ENCODE peak calls at places on chromosomes 1 and 21, in five cellular contexts. D, M, N, X and Z are unnamed samples.

GRCh38 chr21:42698730-42699129 is 45.3 kb downstream of the PDE9A start:
- DNase-seq in D (no peak), M (no peak), N (no peak), X (no peak), Z (no peak)

GRCh38 chr1:191588905-191589304 is 569.4 kb upstream of the RGS18 start:
- DNase-seq in D (no peak), M (no peak), N (no peak), X (no peak), Z (no peak)

GRCh38 chr1:9877962-9878361 is 32.1 kb downstream of the CTNNBIP1 start:
- DNase-seq in D (peak; percentile 95), M (peak; percentile 64), N (no peak), X (no peak), Z (no peak)

GRCh38 chr21:44869860-44870747 is 3.4 kb downstream of the PTTG1IP start:
- DNase-seq in D (peak; percentile 77), M (no peak), N (no peak), X (peak; percentile 79), Z (no peak)

GRCh38 chr1:25807480-25808390 is 7.7 kb downstream of the SELENON start:
- DNase-seq in D (no peak), M (no peak), N (no peak), X (no peak), Z (no peak)

GRCh38 chr1:93874025-93874651 is 4.9 kb downstream of the DNTTIP2 start:
- DNase-seq in D (peak; percentile 56), M (no peak), N (no peak), X (peak; percentile 3), Z (no peak)

GRCh38 chr1:54581621-54582035 is 33.6 kb downstream of the ACOT11 start:
- DNase-seq in D (peak; percentile 94), M (peak; percentile 85), N (no peak), X (peak; percentile 45), Z (no peak)

GRCh38 chr1:176847052-176847451 is 317.5 kb downstream of the ASTN1 start:
- DNase-seq in D (peak; percentile 24), M (no peak), N (no peak), X (no peak), Z (no peak)

GRCh38 chr21:45164124-45164511 is 89.7 kb downstream of the ADARB1 start:
- DNase-seq in D (no peak), M (no peak), N (no peak), X (no peak), Z (no peak)

GRCh38 chr1:160646711-160647328 is at the start of gene SLAMF1:
- DNase-seq in D (no peak), M (no peak), N (no peak), X (no peak), Z (no peak)

GRCh38 chr1:203038891-203039608 is 12.8 kb downstream of the PPFIA4 start:
- DNase-seq in D (peak; percentile 73), M (peak; percentile 71), N (peak; percentile 56), X (no peak), Z (no peak)

DNA sequence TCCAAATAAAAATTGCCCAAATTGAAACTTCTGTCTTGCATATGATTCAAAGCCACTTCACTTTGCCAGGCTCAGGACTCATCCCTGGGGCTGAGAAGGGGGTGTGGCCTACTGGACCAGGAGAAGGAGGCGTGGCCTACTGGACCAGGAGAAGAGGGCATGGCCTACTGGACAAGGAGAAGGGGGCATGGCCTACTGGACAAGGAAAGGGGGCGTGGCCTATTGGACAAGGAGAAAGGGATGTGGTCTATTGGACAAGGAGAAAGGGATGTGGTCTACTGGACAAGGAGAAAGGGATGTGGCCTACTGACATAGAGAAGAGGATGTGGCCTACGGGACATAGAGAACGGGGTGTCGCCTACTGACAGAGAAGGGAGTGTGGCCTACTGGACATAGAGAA is 405.3 kb downstream of the RRAGC start:
- DNase-seq in D (no peak), M (no peak), N (no peak), X (no peak), Z (no peak)
- TF ChIP-seq CTCF in D (no peak), M (no peak), N (no peak), X (no peak), Z (no peak)

GRCh38 chr1:247145279-247145678 is 26.5 kb downstream of the ZNF124 start:
- DNase-seq in D (no peak), M (no peak), N (no peak), X (no peak), Z (no peak)

GRCh38 chr1:247146671-247147070 is 25.1 kb downstream of the ZNF124 start:
- DNase-seq in D (no peak), M (no peak), N (no peak), X (no peak), Z (no peak)

GRCh38 chr1:247147781-247148180 is 24.0 kb downstream of the ZNF124 start:
- DNase-seq in D (no peak), M (no peak), N (no peak), X (no peak), Z (no peak)
- TF ChIP-seq CTCF in D (no peak), M (no peak), N (no peak), X (no peak), Z (no peak)

GRCh38 chr1:112614460-112615065 is 4.4 kb downstream of the ST7L start:
- DNase-seq in D (peak; percentile 64), M (no peak), N (no peak), X (no peak), Z (no peak)
- TF ChIP-seq CTCF in D (peak; percentile 74), M (peak; percentile 66), N (peak; percentile 45), X (peak; percentile 69), Z (peak; percentile 69)

DNA sequence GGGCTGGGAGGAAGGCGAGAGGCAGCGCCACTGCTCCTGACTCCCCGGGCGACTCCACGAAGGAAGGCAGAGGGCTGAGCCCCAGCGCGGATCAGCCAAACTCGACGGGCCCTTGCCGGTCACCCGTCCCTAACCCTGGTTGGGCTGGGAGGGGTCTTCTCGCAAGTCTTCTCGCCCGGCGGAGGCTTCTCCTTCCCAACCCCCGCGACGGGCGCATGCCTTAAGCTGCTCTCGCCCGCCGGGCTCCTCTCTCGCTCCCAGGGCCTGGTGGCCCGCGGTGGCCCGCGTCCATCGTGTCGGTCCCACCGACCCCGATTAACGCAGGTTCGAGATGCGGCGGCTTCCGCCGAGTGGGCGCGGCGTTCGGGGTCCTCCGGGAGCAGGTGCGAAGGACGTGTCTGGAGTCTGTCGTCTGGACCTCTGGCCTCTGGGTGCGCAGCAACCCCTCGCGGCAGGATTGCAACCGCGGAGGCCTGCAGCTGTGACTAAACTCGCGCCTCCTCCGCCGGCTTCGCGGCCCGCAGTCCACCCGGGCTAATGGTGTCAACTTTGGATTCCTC is 29.0 kb upstream of the PPM1J start:
- DNase-seq in D (peak; percentile 67), M (no peak), N (no peak), X (no peak), Z (no peak)
- TF ChIP-seq CTCF in D (peak; percentile 55), M (no peak), N (peak; percentile 52), X (peak; percentile 72), Z (peak; percentile 37)

GRCh38 chr1:195606483-195606882 is 1001.8 kb downstream of the KCNT2 start:
- DNase-seq in D (no peak), M (no peak), N (no peak), X (no peak), Z (no peak)

GRCh38 chr1:195604287-195604686 is 1004.0 kb downstream of the KCNT2 start:
- DNase-seq in D (peak; percentile 75), M (no peak), N (no peak), X (peak; percentile 20), Z (no peak)

GRCh38 chr1:195608883-195609282 is 999.4 kb downstream of the KCNT2 start:
- DNase-seq in D (no peak), M (no peak), N (no peak), X (no peak), Z (no peak)
- TF ChIP-seq CTCF in D (peak; percentile 46), M (no peak), N (peak; percentile 29), X (peak; percentile 32), Z (peak; percentile 27)

DNA sequence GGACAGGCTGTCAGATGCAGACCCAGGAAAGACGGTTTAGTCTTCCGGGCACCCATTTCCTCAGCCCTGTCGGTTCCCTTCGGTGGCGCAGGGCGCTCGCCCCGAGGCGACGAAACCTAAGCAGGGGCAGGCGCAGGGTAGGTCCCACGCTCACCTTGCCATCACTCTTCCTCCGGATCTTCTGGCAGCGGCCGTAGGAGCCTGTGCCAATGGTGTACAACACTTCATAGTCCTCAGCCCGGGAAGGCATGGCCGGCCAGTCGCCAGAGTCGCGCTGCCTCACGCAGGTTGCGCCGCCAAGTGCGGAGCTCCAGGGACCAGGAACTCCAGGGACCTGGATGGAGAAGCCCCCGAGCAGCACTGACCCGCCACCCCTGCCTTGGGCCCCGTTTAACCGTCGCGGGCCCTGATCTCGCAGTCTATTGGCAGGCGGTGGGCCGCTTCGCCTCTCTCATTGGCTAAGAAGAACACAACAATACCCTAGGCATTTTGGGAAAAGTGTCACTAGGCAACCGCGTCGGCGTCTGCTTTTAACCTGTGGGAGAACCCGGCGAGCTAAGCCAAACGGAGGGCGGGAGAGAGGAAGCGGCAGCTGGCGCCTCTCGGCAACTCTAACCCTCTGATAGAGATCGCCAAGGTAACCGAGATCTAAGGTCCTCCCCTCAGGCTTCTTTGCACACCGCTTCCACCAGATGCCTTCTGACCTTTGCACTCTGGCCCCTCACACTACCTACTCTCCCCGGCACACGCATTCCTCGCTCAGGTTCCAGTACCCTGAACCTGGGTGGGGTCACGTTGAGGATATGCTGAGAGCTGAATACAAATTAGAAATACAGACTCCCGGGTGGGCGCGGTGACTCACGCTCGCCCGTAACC is at the start of gene NEK2:
- DNase-seq in D (peak; percentile 96), M (peak; percentile 97), N (peak; percentile 86), X (no peak), Z (peak; percentile 93)
- TF ChIP-seq CTCF in D (no peak), M (no peak), N (no peak), X (no peak), Z (no peak)